ENCODE peak calls at places on chromosomes 13 and 19, in seven cellular contexts. L is mesenchymal stem cell, H is IMR-90, M is H9, X is mesendoderm, F is neuronal stem cell, T is H1. I is an unnamed sample.

GRCh38 chr13:86906458-86906857 is 764.7 kb upstream of the SLITRK5 start:
- DNase-seq in F (no peak), M (no peak), X (peak), H (peak), L (peak), T (no peak), I (no peak)

GRCh38 chr19:8089664-8090601 is 37.4 kb downstream of the CCL25 start:
- DNase-seq in X (peak), L (no peak), M (no peak), H (no peak), F (no peak), T (no peak), I (no peak)

GRCh38 chr19:47723573-47723923 is 10.3 kb downstream of the EHD2 start:
- DNase-seq in H (peak), T (no peak), M (no peak), L (peak), F (no peak), X (peak), I (no peak)

GRCh38 chr13:54965881-54966280 is 1937.3 kb downstream of the OLFM4 start:
- DNase-seq in M (no peak), L (peak), H (no peak), F (no peak), T (no peak), X (peak), I (peak)

GRCh38 chr19:11092181-11092538 is 2.9 kb downstream of the LDLR start:
- DNase-seq in F (no peak), M (no peak), H (peak), X (no peak), T (no peak), L (peak), I (peak)

GRCh38 chr19:19134687-19135158 is 3.6 kb downstream of the TMEM161A start:
- DNase-seq in L (no peak), T (peak), F (no peak), M (peak), H (no peak), X (peak), I (no peak)

GRCh38 chr19:50723069-50723468 is at the start of gene CLEC11A:
- DNase-seq in F (no peak), X (peak), H (peak), M (no peak), T (no peak), L (no peak), I (no peak)

GRCh38 chr13:44574466-44574855 is 1.7 kb downstream of the TSC22D1 start:
- DNase-seq in X (no peak), M (no peak), H (peak), L (peak), T (no peak), F (no peak), I (no peak)

GRCh38 chr19:41872775-41873647 is 4.1 kb upstream of the CD79A start:
- DNase-seq in L (peak), F (no peak), M (peak), H (peak), T (peak), X (peak), I (peak)

GRCh38 chr13:99231726-99232125 is 26.5 kb downstream of the GPR18 start:
- DNase-seq in L (no peak), X (no peak), H (no peak), F (no peak), M (no peak), T (no peak), I (peak)

GRCh38 chr13:33494596-33495214 is 209.2 kb upstream of the STARD13 start:
- DNase-seq in H (peak), F (no peak), T (no peak), X (peak), M (no peak), L (peak), I (peak)

GRCh38 chr19:46725036-46725820 is 8.3 kb upstream of the PRKD2 start:
- DNase-seq in H (no peak), L (no peak), X (no peak), F (no peak), T (no peak), M (no peak), I (no peak)

GRCh38 chr19:13169769-13170168 is 19.6 kb downstream of the IER2 start:
- DNase-seq in T (no peak), X (no peak), F (no peak), M (no peak), L (peak), H (peak), I (peak)

GRCh38 chr19:43914051-43914450 is 21.0 kb downstream of the ZNF45 start:
- DNase-seq in M (no peak), F (no peak), L (no peak), X (peak), H (no peak), T (no peak), I (no peak)

GRCh38 chr13:110367620-110368019 is 60.5 kb downstream of the COL4A2 start:
- DNase-seq in T (no peak), X (no peak), M (no peak), F (no peak), L (no peak), H (no peak), I (no peak)

DNA sequence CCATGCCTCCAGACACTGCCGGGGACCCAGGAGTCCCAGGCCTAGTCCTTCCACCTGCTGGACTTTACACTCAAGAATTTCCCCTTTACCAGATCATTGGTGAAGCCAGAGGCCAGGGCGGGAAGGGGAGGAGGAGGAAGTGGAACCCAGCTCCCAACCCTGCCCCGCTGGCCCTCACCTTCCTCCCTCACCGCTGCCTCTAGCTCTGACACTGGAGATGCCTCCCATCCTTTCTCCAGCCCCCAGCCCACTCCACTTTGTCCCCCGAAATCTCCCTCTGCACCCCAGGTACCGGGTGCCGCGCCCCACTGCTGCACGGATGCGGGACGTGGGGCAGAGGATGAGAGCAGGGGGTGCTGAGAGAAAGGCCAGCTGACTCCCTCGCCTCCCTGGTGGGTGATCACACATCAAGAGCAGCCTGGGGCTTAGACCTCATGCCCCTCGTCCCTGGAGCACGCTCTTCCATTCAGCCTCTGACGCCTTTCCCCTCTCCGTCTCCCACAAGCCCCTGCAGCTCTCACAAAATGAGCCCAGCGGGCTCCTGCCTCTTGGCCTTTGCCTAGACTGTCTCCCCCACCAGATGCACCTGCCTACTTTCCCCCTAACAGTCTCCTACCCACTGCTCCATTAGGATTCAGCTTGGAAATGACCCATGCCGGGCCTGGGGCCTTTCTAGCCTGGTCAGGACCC is at the start of gene PTPRH:
- DNase-seq in F (no peak), H (no peak), M (no peak), T (no peak), L (no peak), X (no peak), I (no peak)
- H3K4me2 ChIP-seq in F (no peak), H (no peak), M (no peak), T (no peak), L (no peak), X (no peak), I (no peak)

GRCh38 chr19:17511724-17512573 is 500 bp downstream of the PGLS start:
- DNase-seq in F (peak), X (peak), L (peak), M (peak), H (peak), T (peak), I (peak)
- H2BK120ac ChIP-seq in F (peak), X (no peak), L (peak), M (no peak), H (peak), T (no peak), I (peak)

GRCh38 chr13:27245610-27246009 is 5.7 kb upstream of the RPL21 start:
- DNase-seq in F (no peak), L (no peak), H (no peak), T (no peak), X (no peak), M (no peak), I (no peak)
- H3K18ac ChIP-seq in F (no peak), L (no peak), H (no peak), T (no peak), X (no peak), M (no peak), I (no peak)

DNA sequence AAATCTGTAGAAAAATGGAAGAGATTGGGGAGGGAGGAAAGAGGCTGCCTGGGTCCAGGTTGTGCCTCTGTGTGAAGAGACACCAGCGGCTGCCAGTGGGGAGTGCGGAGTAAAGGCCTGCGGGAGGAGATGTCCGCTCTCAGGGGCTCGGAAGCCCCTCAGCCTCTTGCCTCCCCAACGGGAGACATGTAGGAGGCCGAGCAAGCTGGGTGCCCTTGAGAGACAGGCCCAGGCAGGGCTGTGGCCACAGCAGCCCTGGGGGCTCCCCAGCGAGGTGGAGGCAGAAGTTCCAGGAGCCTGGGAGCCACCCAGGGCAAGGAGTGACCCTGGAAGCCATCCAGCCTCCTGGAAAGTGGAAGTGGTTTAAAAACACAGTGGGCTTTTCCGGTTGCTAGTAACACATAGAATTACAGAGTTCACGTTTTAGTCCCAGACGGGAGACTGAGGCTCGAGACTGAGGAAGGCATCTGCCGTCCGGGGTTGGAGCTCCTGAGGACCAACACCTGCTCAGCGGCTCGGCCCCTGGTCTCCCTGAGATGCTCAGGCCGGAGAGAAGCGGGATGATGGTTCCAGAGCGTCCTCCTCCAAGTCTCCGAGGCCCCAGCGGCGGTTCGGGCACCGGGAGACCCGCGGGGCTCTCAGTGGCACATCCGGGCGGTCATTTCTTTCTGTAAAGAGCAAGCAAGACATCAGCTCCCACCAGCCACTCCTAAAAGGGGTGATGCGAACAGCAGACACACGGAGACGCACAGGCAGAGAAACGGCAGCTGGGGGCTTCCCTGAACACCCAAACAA is 21.9 kb upstream of the MKNK2 start:
- DNase-seq in T (no peak), F (no peak), X (no peak), M (no peak), L (no peak), H (no peak), I (no peak)
- H3K4me2 ChIP-seq in T (no peak), F (no peak), X (no peak), M (no peak), L (no peak), H (no peak), I (no peak)

GRCh38 chr13:49256841-49257240 is 9.1 kb downstream of the CDADC1 start:
- DNase-seq in X (no peak), M (no peak), H (peak), F (no peak), T (no peak), L (no peak), I (no peak)

GRCh38 chr13:49262634-49263033 is 14.9 kb downstream of the CDADC1 start:
- DNase-seq in X (no peak), T (no peak), M (no peak), L (no peak), H (no peak), F (no peak), I (no peak)

GRCh38 chr13:49253997-49254396 is 6.3 kb downstream of the CDADC1 start:
- DNase-seq in M (no peak), X (no peak), F (no peak), L (no peak), T (no peak), H (no peak), I (no peak)

GRCh38 chr13:49258097-49258796 is 10.5 kb downstream of the CDADC1 start:
- DNase-seq in T (no peak), M (no peak), L (no peak), F (no peak), X (no peak), H (no peak), I (no peak)

DNA sequence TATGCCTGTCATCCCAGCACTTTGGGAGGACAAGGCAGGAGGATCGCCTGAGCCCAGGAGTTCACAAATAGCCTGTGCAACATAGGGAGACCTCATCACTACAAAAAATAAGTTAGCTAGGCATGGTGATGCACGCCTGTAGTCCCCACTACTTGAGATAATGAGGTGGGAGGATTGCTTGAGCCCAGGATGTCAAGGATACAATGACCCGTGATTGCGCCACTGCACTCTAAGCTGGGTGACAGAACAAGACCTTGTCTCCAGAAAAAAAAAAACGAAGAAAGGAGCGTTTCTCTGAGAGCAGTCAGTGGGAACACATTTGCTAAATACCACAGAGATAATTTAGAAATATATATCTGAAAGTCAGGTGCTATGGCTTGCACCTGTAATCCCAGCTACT is 11.9 kb downstream of the CDADC1 start:
- DNase-seq in F (no peak), L (no peak), H (no peak), T (no peak), X (no peak), M (no peak), I (no peak)
- H2BK120ac ChIP-seq in F (no peak), L (no peak), H (no peak), T (no peak), X (no peak), M (no peak), I (no peak)

GRCh38 chr19:16366433-16367268 is 42.0 kb downstream of the KLF2 start:
- DNase-seq in T (no peak), H (no peak), M (no peak), X (no peak), F (no peak), L (no peak), I (peak)
- H3K18ac ChIP-seq in T (no peak), H (no peak), M (no peak), X (no peak), F (no peak), L (no peak), I (no peak)

GRCh38 chr19:20472854-20473253 is 92.7 kb downstream of the ZNF737 start:
- DNase-seq in L (no peak), M (no peak), H (no peak), F (no peak), X (no peak), T (no peak), I (no peak)
- H3K4me2 ChIP-seq in L (no peak), M (no peak), H (no peak), F (no peak), X (no peak), T (no peak), I (no peak)

DNA sequence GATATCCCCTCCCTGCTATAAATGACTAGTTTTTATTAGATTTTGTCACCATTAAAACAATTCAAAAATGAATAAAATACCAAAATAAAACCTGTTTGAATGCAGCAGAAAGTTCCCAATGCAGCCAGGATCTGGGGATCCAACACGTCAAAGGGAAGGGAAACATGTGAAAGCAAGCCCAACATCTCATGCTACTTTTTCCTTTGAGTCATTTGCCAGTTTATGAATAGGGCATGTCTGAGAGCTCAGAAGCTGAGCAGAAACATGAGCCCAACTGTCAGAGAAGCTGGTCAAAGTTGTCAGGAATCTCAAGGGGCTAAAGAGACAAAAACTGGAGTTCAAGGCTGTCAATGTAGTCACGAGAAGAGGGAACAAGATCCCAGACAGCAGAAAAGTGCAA is 526.4 kb downstream of the KLF5 start:
- DNase-seq in H (no peak), X (no peak), M (no peak), T (no peak), L (no peak), F (no peak), I (no peak)
- H2BK120ac ChIP-seq in H (no peak), X (no peak), M (no peak), T (no peak), L (no peak), F (no peak), I (no peak)